ENCODE peak calls at places on chromosomes 4 and X, in seven cellular contexts. E is activated T-helper 9 cell treated with anti-CD3 and anti-CD28 coated beads, Interleukin-2, amount 50 U/mL, for 16 hours; V is aorta; S is head of caudate nucleus; W is kidney epithelial cell; Q is IMR-90; M is psoas muscle. D is an unnamed sample.

GRCh38 chrX:106401965-106402559 is 209.7 kb upstream of the RADX start:
- DNase-seq in W (no peak), V (no peak), M (no peak), Q (no peak), E (no peak), S (no peak), D (no peak)

GRCh38 chrX:135086197-135086854 is 34.0 kb downstream of the ETDB start:
- DNase-seq in S (no peak), E (no peak), M (no peak), W (peak), Q (peak), V (no peak), D (peak)

GRCh38 chr4:99806545-99806944 is 10.1 kb upstream of the DAPP1 start:
- DNase-seq in S (no peak), E (no peak), W (no peak), Q (no peak), V (no peak), M (no peak), D (no peak)

GRCh38 chr4:168981460-168981859 is 28.6 kb downstream of the CBR4 start:
- DNase-seq in Q (peak), S (no peak), E (no peak), V (no peak), W (no peak), M (no peak), D (no peak)

GRCh38 chrX:46758163-46758955 is 559 bp downstream of the SLC9A7 start:
- DNase-seq in W (no peak), M (peak), V (no peak), E (peak), Q (peak), S (no peak), D (no peak)

GRCh38 chr4:112410364-112410763 is 105.6 kb downstream of the NEUROG2 start:
- DNase-seq in E (no peak), Q (no peak), M (no peak), S (no peak), W (no peak), V (no peak), D (no peak)

GRCh38 chrX:136866337-136867095 is 14.0 kb downstream of the RBMX start:
- DNase-seq in M (no peak), Q (no peak), E (no peak), V (no peak), S (no peak), W (no peak), D (no peak)

GRCh38 chr4:143489116-143489515 is 24.4 kb upstream of the SMARCA5 start:
- DNase-seq in E (no peak), S (no peak), V (no peak), M (no peak), Q (peak), W (no peak), D (peak)

GRCh38 chrX:153781428-153782047 is 697 bp downstream of the SRPK3 start:
- DNase-seq in S (no peak), W (no peak), E (no peak), M (no peak), Q (no peak), V (no peak), D (no peak)

GRCh38 chr4:36325499-36325898 is 44.1 kb downstream of the DTHD1 start:
- DNase-seq in V (no peak), W (no peak), S (no peak), M (no peak), Q (no peak), E (no peak), D (no peak)

GRCh38 chr4:78671812-78672440 is 104.2 kb upstream of the BMP2K start:
- DNase-seq in S (no peak), V (no peak), W (no peak), E (no peak), Q (no peak), M (no peak), D (no peak)

GRCh38 chrX:23901065-23901464 is 6.7 kb downstream of the APOO start:
- DNase-seq in W (peak), Q (peak), M (no peak), E (no peak), S (no peak), V (no peak), D (peak)

GRCh38 chr4:27276322-27277073 is 415.9 kb downstream of the STIM2 start:
- DNase-seq in S (no peak), W (no peak), M (no peak), E (no peak), V (no peak), Q (no peak), D (no peak)

GRCh38 chrX:45843518-45843917 is 642.8 kb upstream of the DIPK2B start:
- DNase-seq in E (no peak), M (no peak), W (no peak), V (no peak), S (no peak), Q (no peak), D (no peak)

GRCh38 chr4:137909910-137910309 is 332.2 kb downstream of the SLC7A11 start:
- DNase-seq in S (no peak), V (no peak), Q (no peak), W (no peak), M (no peak), E (no peak), D (no peak)

GRCh38 chr4:22099896-22100295 is 151.3 kb upstream of the KCNIP4 start:
- DNase-seq in V (no peak), M (no peak), Q (no peak), S (no peak), W (no peak), E (no peak), D (no peak)